ENCODE peak calls at places on chromosomes 1 and 21, in six cellular contexts. One of them, this sample, is unnamed.

GRCh38 chr1:90122679-90123340 is 127.9 kb downstream of the ZNF326 start:
- DNase-seq in endodermal cell: no peak
- DNase-seq in GM23248: no peak
- DNase-seq in tibial artery: no peak
- DNase-seq in spleen: no peak
- DNase-seq in GM12865: no peak
- DNase-seq in this sample: no peak

GRCh38 chr1:21072721-21073120 is 104.0 kb downstream of the EIF4G3 start:
- DNase-seq in endodermal cell: no peak
- DNase-seq in GM23248: peak
- DNase-seq in tibial artery: no peak
- DNase-seq in spleen: no peak
- DNase-seq in GM12865: no peak
- DNase-seq in this sample: no peak

GRCh38 chr1:205576805-205577761 is 54.7 kb downstream of the ELK4 start:
- DNase-seq in endodermal cell: peak
- DNase-seq in GM23248: no peak
- DNase-seq in tibial artery: no peak
- DNase-seq in spleen: peak
- DNase-seq in GM12865: no peak
- DNase-seq in this sample: no peak

GRCh38 chr1:91764471-91765115 is 121.4 kb downstream of the TGFBR3 start:
- DNase-seq in endodermal cell: peak
- DNase-seq in GM23248: no peak
- DNase-seq in tibial artery: no peak
- DNase-seq in spleen: no peak
- DNase-seq in GM12865: no peak
- DNase-seq in this sample: no peak

GRCh38 chr1:227889863-227890405 is 57.8 kb downstream of the WNT9A start:
- DNase-seq in endodermal cell: peak
- DNase-seq in GM23248: no peak
- DNase-seq in tibial artery: no peak
- DNase-seq in spleen: no peak
- DNase-seq in GM12865: no peak
- DNase-seq in this sample: no peak

GRCh38 chr21:34018185-34018584 is 55.2 kb upstream of the MRPS6 start:
- DNase-seq in endodermal cell: no peak
- DNase-seq in GM23248: no peak
- DNase-seq in tibial artery: no peak
- DNase-seq in spleen: no peak
- DNase-seq in GM12865: peak
- DNase-seq in this sample: no peak

GRCh38 chr1:31987231-31987630 is 26.4 kb upstream of the KHDRBS1 start:
- DNase-seq in endodermal cell: peak
- DNase-seq in GM23248: no peak
- DNase-seq in tibial artery: no peak
- DNase-seq in spleen: no peak
- DNase-seq in GM12865: no peak
- DNase-seq in this sample: no peak

GRCh38 chr21:34122047-34122446 is 48.7 kb downstream of the MRPS6 start:
- DNase-seq in endodermal cell: no peak
- DNase-seq in GM23248: no peak
- DNase-seq in tibial artery: no peak
- DNase-seq in spleen: no peak
- DNase-seq in GM12865: no peak
- DNase-seq in this sample: no peak

GRCh38 chr21:42527489-42528158 is 14.0 kb downstream of the SLC37A1 start:
- DNase-seq in endodermal cell: no peak
- DNase-seq in GM23248: no peak
- DNase-seq in tibial artery: no peak
- DNase-seq in spleen: no peak
- DNase-seq in GM12865: peak
- DNase-seq in this sample: no peak

GRCh38 chr1:5992814-5993552 is 758 bp upstream of the NPHP4 start:
- DNase-seq in endodermal cell: peak
- DNase-seq in GM23248: peak
- DNase-seq in tibial artery: no peak
- DNase-seq in spleen: peak
- DNase-seq in GM12865: peak
- DNase-seq in this sample: no peak

GRCh38 chr1:247415423-247416361 is at the start of gene NLRP3:
- DNase-seq in endodermal cell: peak
- DNase-seq in GM23248: peak
- DNase-seq in tibial artery: peak
- DNase-seq in spleen: peak
- DNase-seq in GM12865: peak
- DNase-seq in this sample: peak

GRCh38 chr1:113147073-113147625 is 74.2 kb downstream of the LRIG2 start:
- DNase-seq in endodermal cell: no peak
- DNase-seq in GM23248: no peak
- DNase-seq in tibial artery: no peak
- DNase-seq in spleen: no peak
- DNase-seq in GM12865: no peak
- DNase-seq in this sample: no peak

GRCh38 chr1:174297351-174297750 is 138.0 kb downstream of the RABGAP1L start:
- DNase-seq in endodermal cell: peak
- DNase-seq in GM23248: no peak
- DNase-seq in tibial artery: no peak
- DNase-seq in spleen: no peak
- DNase-seq in GM12865: no peak
- DNase-seq in this sample: no peak

GRCh38 chr1:154497026-154497806 is 4.8 kb upstream of the TDRD10 start:
- DNase-seq in endodermal cell: peak
- DNase-seq in GM23248: no peak
- DNase-seq in tibial artery: peak
- DNase-seq in spleen: peak
- DNase-seq in GM12865: peak
- DNase-seq in this sample: peak

GRCh38 chr1:21174638-21175323 is 1.9 kb downstream of the EIF4G3 start:
- DNase-seq in endodermal cell: no peak
- DNase-seq in GM23248: peak
- DNase-seq in tibial artery: no peak
- DNase-seq in spleen: no peak
- DNase-seq in GM12865: no peak
- DNase-seq in this sample: peak

GRCh38 chr1:27882543-27882903 is 10.2 kb downstream of the THEMIS2 start:
- DNase-seq in endodermal cell: no peak
- DNase-seq in GM23248: no peak
- DNase-seq in tibial artery: no peak
- DNase-seq in spleen: no peak
- DNase-seq in GM12865: no peak
- DNase-seq in this sample: no peak

GRCh38 chr1:226638608-226639007 is 90.0 kb downstream of the STUM start:
- DNase-seq in endodermal cell: no peak
- DNase-seq in GM23248: no peak
- DNase-seq in tibial artery: no peak
- DNase-seq in spleen: peak
- DNase-seq in GM12865: no peak
- DNase-seq in this sample: no peak

GRCh38 chr1:230286166-230286889 is 139.8 kb downstream of the PGBD5 start:
- DNase-seq in endodermal cell: no peak
- DNase-seq in GM23248: no peak
- DNase-seq in tibial artery: peak
- DNase-seq in spleen: peak
- DNase-seq in GM12865: no peak
- DNase-seq in this sample: no peak

GRCh38 chr1:29282924-29283803 is 46.8 kb downstream of the PTPRU start:
- DNase-seq in endodermal cell: peak
- DNase-seq in GM23248: peak
- DNase-seq in tibial artery: no peak
- DNase-seq in spleen: no peak
- DNase-seq in GM12865: peak
- DNase-seq in this sample: peak

GRCh38 chr21:46297311-46298082 is 11.4 kb downstream of the YBEY start:
- DNase-seq in endodermal cell: peak
- DNase-seq in GM23248: peak
- DNase-seq in tibial artery: no peak
- DNase-seq in spleen: peak
- DNase-seq in GM12865: no peak
- DNase-seq in this sample: no peak

GRCh38 chr21:46295996-46296752 is 10.0 kb downstream of the YBEY start:
- DNase-seq in endodermal cell: peak
- DNase-seq in GM23248: peak
- DNase-seq in tibial artery: peak
- DNase-seq in spleen: peak
- DNase-seq in GM12865: no peak
- DNase-seq in this sample: peak

GRCh38 chr21:46295177-46295711 is 9.1 kb downstream of the YBEY start:
- DNase-seq in endodermal cell: peak
- DNase-seq in GM23248: peak
- DNase-seq in tibial artery: no peak
- DNase-seq in spleen: no peak
- DNase-seq in GM12865: no peak
- DNase-seq in this sample: no peak

GRCh38 chr21:46299167-46299566 is 13.0 kb downstream of the YBEY start:
- DNase-seq in endodermal cell: no peak
- DNase-seq in GM23248: no peak
- DNase-seq in tibial artery: no peak
- DNase-seq in spleen: no peak
- DNase-seq in GM12865: no peak
- DNase-seq in this sample: no peak

DNA sequence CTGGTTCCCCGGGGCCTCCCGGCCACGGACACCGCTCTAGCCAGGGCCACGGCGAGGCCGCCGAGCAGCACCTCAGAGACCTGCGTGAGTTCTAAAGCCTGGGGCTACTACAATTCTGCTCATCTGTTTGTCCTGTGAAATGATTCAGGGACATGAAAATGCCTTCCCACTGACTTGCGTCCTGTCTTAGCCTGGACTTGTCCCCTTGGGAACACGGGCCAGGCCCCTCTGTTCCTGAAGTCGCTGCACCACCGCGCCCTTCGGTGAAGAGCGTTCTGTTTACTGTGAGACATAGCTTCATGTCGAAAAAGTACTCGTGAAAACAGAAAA is 11.9 kb downstream of the YBEY start:
- DNase-seq in endodermal cell: no peak
- DNase-seq in GM23248: no peak
- DNase-seq in tibial artery: no peak
- DNase-seq in spleen: no peak
- DNase-seq in GM12865: no peak
- DNase-seq in this sample: no peak
- H3K4me3 ChIP-seq in endodermal cell: no peak
- H3K4me3 ChIP-seq in GM23248: peak
- H3K4me3 ChIP-seq in tibial artery: peak
- H3K4me3 ChIP-seq in spleen: peak
- H3K4me3 ChIP-seq in GM12865: no peak
- H3K4me3 ChIP-seq in this sample: peak

GRCh38 chr1:167683226-167683625 is 38.6 kb upstream of the MPZL1 start:
- DNase-seq in endodermal cell: no peak
- DNase-seq in GM23248: no peak
- DNase-seq in tibial artery: no peak
- DNase-seq in spleen: no peak
- DNase-seq in GM12865: no peak
- DNase-seq in this sample: no peak

GRCh38 chr1:167683641-167684502 is 37.9 kb upstream of the MPZL1 start:
- DNase-seq in endodermal cell: peak
- DNase-seq in GM23248: peak
- DNase-seq in tibial artery: no peak
- DNase-seq in spleen: no peak
- DNase-seq in GM12865: no peak
- DNase-seq in this sample: no peak

GRCh38 chr1:167681024-167681423 is 40.8 kb upstream of the MPZL1 start:
- DNase-seq in endodermal cell: no peak
- DNase-seq in GM23248: no peak
- DNase-seq in tibial artery: no peak
- DNase-seq in spleen: no peak
- DNase-seq in GM12865: peak
- DNase-seq in this sample: no peak

GRCh38 chr1:167679714-167680113 is 42.1 kb upstream of the MPZL1 start:
- DNase-seq in endodermal cell: no peak
- DNase-seq in GM23248: no peak
- DNase-seq in tibial artery: no peak
- DNase-seq in spleen: no peak
- DNase-seq in GM12865: no peak
- DNase-seq in this sample: no peak

DNA sequence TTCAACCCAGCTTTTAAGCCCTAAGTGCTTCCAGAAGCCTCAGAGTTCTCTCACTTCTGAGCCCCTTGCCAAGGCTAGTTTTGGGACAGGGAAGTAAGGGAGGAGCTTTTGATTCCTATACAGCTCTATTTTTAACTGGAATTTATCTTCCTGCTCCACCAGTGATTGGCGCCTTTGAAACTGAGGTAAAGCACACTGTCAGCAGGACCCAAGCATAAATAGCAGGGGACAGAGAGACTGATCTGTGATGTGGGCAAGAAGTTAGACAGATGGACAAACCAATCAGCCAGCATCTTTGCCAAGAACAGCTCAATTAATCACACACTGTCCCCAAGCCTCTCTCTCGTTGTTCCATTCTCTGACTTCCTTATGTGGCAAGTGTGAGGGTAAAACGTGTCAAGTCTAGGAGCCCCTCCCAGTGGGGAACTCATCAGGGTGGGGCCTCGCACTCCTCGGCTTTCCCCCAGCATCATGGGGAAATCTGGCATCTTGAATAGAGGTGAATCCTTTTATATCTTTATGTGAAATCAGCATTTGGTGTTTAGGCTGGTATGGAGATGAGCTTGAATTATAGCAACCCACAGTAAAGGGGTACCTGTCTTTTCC is 40.2 kb upstream of the MPZL1 start:
- DNase-seq in endodermal cell: no peak
- DNase-seq in GM23248: no peak
- DNase-seq in tibial artery: no peak
- DNase-seq in spleen: no peak
- DNase-seq in GM12865: no peak
- DNase-seq in this sample: no peak
- H3K4me3 ChIP-seq in endodermal cell: no peak
- H3K4me3 ChIP-seq in GM23248: no peak
- H3K4me3 ChIP-seq in tibial artery: no peak
- H3K4me3 ChIP-seq in spleen: no peak
- H3K4me3 ChIP-seq in GM12865: no peak
- H3K4me3 ChIP-seq in this sample: no peak

DNA sequence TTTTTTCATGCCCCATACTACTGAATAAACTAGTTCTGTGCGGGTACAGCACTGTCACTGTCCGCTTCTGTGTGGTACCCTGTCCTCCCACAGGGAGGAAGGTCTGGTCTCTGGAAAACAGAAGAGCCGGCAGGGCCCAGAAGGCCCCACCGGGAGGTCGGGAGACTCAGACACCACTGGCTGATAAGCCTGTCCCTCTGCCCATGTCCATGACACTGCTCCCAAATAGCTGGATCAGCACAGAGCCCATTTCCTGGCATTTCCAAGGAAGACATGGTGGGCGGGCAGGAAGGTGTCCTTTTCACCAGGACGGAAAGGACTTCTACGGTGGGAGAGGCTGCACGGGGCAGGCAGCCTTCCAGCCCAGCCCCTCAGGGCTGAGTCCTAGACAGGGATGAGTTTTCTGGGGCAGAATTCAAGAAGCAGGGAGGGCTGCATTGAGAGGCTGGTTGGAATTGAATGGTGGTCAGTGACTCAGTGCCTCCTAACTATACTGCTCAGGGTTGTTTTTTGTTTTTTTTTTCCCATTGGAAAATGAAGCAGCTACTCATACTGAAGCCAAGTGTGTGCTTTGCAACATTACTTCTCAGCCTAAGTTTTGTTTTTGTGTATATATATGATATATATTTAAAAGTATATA is 7.1 kb downstream of the PSRC1 start:
- DNase-seq in endodermal cell: no peak
- DNase-seq in GM23248: peak
- DNase-seq in tibial artery: no peak
- DNase-seq in spleen: peak
- DNase-seq in GM12865: no peak
- DNase-seq in this sample: no peak
- H3K4me3 ChIP-seq in endodermal cell: no peak
- H3K4me3 ChIP-seq in GM23248: no peak
- H3K4me3 ChIP-seq in tibial artery: no peak
- H3K4me3 ChIP-seq in spleen: no peak
- H3K4me3 ChIP-seq in GM12865: no peak
- H3K4me3 ChIP-seq in this sample: no peak

GRCh38 chr1:211606327-211606913 is 27.5 kb upstream of the SLC30A1 start:
- DNase-seq in endodermal cell: no peak
- DNase-seq in GM23248: no peak
- DNase-seq in tibial artery: no peak
- DNase-seq in spleen: peak
- DNase-seq in GM12865: peak
- DNase-seq in this sample: no peak
- H3K4me3 ChIP-seq in endodermal cell: no peak
- H3K4me3 ChIP-seq in GM23248: no peak
- H3K4me3 ChIP-seq in tibial artery: no peak
- H3K4me3 ChIP-seq in spleen: peak
- H3K4me3 ChIP-seq in GM12865: peak
- H3K4me3 ChIP-seq in this sample: no peak

This sample was measured in adrenal gland.